ENCODE peak calls at places on chromosomes 3 and 15, in eight cellular contexts. F, S, V, Z, L, C, B and J are unnamed samples.

GRCh38 chr15:68485721-68486360 is 53.9 kb upstream of the ITGA11 start:
- DNase-seq in F (no peak), S (no peak), V (no peak), Z (no peak), L (no peak), C (no peak), B (no peak), J (no peak)

GRCh38 chr3:122066331-122067213 is 11.4 kb downstream of the CD86 start:
- DNase-seq in F (peak), S (no peak), V (no peak), Z (no peak), L (no peak), C (no peak), B (no peak), J (no peak)

GRCh38 chr3:159263750-159264561 is 462.1 kb downstream of the MFSD1 start:
- DNase-seq in F (peak), S (peak), V (no peak), Z (no peak), L (peak), C (no peak), B (no peak), J (peak)

GRCh38 chr3:15443826-15444524 is 16.6 kb downstream of the EAF1 start:
- DNase-seq in F (peak), S (peak), V (no peak), Z (no peak), L (no peak), C (no peak), B (no peak), J (peak)

GRCh38 chr3:14634763-14635400 is 16.7 kb upstream of the CCDC174 start:
- DNase-seq in F (no peak), S (no peak), V (no peak), Z (no peak), L (no peak), C (no peak), B (no peak), J (peak)

GRCh38 chr3:172082269-172082668 is 42.9 kb downstream of the FNDC3B start:
- DNase-seq in F (peak), S (peak), V (no peak), Z (no peak), L (peak), C (no peak), B (no peak), J (peak)

GRCh38 chr3:143249014-143249413 is 129.4 kb downstream of the CHST2 start:
- DNase-seq in F (no peak), S (no peak), V (no peak), Z (no peak), L (no peak), C (no peak), B (no peak), J (no peak)

GRCh38 chr3:161038725-161039124 is 66.4 kb downstream of the B3GALNT1 start:
- DNase-seq in F (no peak), S (no peak), V (no peak), Z (no peak), L (no peak), C (no peak), B (no peak), J (no peak)

GRCh38 chr15:84883916-84884781 is at the start of gene SLC28A1:
- DNase-seq in F (no peak), S (no peak), V (no peak), Z (no peak), L (no peak), C (no peak), B (peak), J (no peak)

GRCh38 chr15:29570931-29571727 is 251.1 kb downstream of the TJP1 start:
- DNase-seq in F (peak), S (no peak), V (no peak), Z (peak), L (no peak), C (no peak), B (no peak), J (no peak)

GRCh38 chr15:38058596-38059075 is 124.2 kb downstream of the TMCO5A start:
- DNase-seq in F (no peak), S (no peak), V (no peak), Z (no peak), L (no peak), C (no peak), B (no peak), J (no peak)

GRCh38 chr3:112746675-112747276 is 99.9 kb downstream of the CD200R1L start:
- DNase-seq in F (no peak), S (peak), V (no peak), Z (no peak), L (no peak), C (no peak), B (no peak), J (peak)

GRCh38 chr3:171187706-171188290 is 161.3 kb upstream of the SLC2A2 start:
- DNase-seq in F (peak), S (peak), V (no peak), Z (peak), L (no peak), C (no peak), B (no peak), J (peak)

GRCh38 chr15:42286445-42287029 is 13.3 kb upstream of the TMEM87A start:
- DNase-seq in F (no peak), S (peak), V (no peak), Z (peak), L (no peak), C (no peak), B (no peak), J (no peak)

GRCh38 chr3:10672422-10672821 is 143.6 kb upstream of the SLC6A11 start:
- DNase-seq in F (no peak), S (no peak), V (no peak), Z (no peak), L (no peak), C (no peak), B (no peak), J (no peak)

GRCh38 chr3:12947504-12948369 is 106.4 kb upstream of the RPL32 start:
- DNase-seq in F (no peak), S (peak), V (no peak), Z (peak), L (peak), C (no peak), B (no peak), J (peak)

GRCh38 chr3:132407025-132407424 is 10.3 kb upstream of the DNAJC13 start:
- DNase-seq in F (no peak), S (no peak), V (no peak), Z (no peak), L (no peak), C (no peak), B (no peak), J (no peak)

GRCh38 chr3:181976526-181976925 is 264.8 kb downstream of the SOX2 start:
- DNase-seq in F (no peak), S (no peak), V (no peak), Z (no peak), L (no peak), C (no peak), B (no peak), J (no peak)

GRCh38 chr3:152126260-152126659 is 142.5 kb upstream of the MBNL1 start:
- DNase-seq in F (no peak), S (peak), V (no peak), Z (no peak), L (peak), C (no peak), B (no peak), J (peak)

GRCh38 chr3:52218454-52218853 is 7.0 kb downstream of the TLR9 start:
- DNase-seq in F (no peak), S (no peak), V (no peak), Z (no peak), L (no peak), C (no peak), B (no peak), J (no peak)

GRCh38 chr3:176951586-176952292 is 245.5 kb downstream of the TBL1XR1 start:
- DNase-seq in F (no peak), S (peak), V (no peak), Z (no peak), L (no peak), C (no peak), B (no peak), J (no peak)

GRCh38 chr3:72663429-72663828 is 184.8 kb downstream of the SHQ1 start:
- DNase-seq in F (peak), S (peak), V (no peak), Z (no peak), L (peak), C (no peak), B (no peak), J (no peak)

GRCh38 chr3:100030346-100030745 is 84.0 kb downstream of the FILIP1L start:
- DNase-seq in F (no peak), S (no peak), V (no peak), Z (no peak), L (no peak), C (no peak), B (no peak), J (peak)

GRCh38 chr3:127491909-127492308 is 98.6 kb downstream of the TPRA1 start:
- DNase-seq in F (no peak), S (no peak), V (peak), Z (no peak), L (no peak), C (no peak), B (no peak), J (no peak)

GRCh38 chr3:126968328-126968994 is 14.5 kb upstream of the PLXNA1 start:
- DNase-seq in F (no peak), S (no peak), V (no peak), Z (no peak), L (no peak), C (no peak), B (no peak), J (peak)

GRCh38 chr3:66402596-66403267 is 98.1 kb downstream of the LRIG1 start:
- DNase-seq in F (no peak), S (peak), V (peak), Z (no peak), L (no peak), C (no peak), B (no peak), J (no peak)

GRCh38 chr3:55964491-55964980 is 477.4 kb upstream of the WNT5A start:
- DNase-seq in F (no peak), S (no peak), V (no peak), Z (no peak), L (no peak), C (no peak), B (no peak), J (no peak)

GRCh38 chr3:182886497-182886896 is 93.2 kb downstream of the ATP11B start:
- DNase-seq in F (no peak), S (no peak), V (no peak), Z (no peak), L (no peak), C (no peak), B (no peak), J (peak)

GRCh38 chr3:9078561-9079240 is 115.4 kb upstream of the RAD18 start:
- DNase-seq in F (peak), S (no peak), V (peak), Z (no peak), L (no peak), C (no peak), B (no peak), J (no peak)

GRCh38 chr15:57427367-57427821 is 51.1 kb downstream of the CGNL1 start:
- DNase-seq in F (no peak), S (peak), V (no peak), Z (peak), L (no peak), C (no peak), B (no peak), J (peak)

GRCh38 chr3:58333206-58334012 is 717 bp downstream of the PXK start:
- DNase-seq in F (peak), S (peak), V (peak), Z (peak), L (no peak), C (peak), B (peak), J (peak)

GRCh38 chr15:59373215-59373614 is 544 bp upstream of the MYO1E start:
- DNase-seq in F (no peak), S (no peak), V (no peak), Z (no peak), L (no peak), C (no peak), B (no peak), J (no peak)

GRCh38 chr3:66037330-66037985 is 1.3 kb downstream of the MAGI1 start:
- DNase-seq in F (peak), S (peak), V (no peak), Z (peak), L (no peak), C (peak), B (peak), J (peak)